ENCODE peak calls at places on chromosomes 7 and 10, in ten cellular contexts. X, F, L, U, B, W, A, V, O and M are unnamed samples.

GRCh38 chr10:61633665-61634064 is 29.1 kb upstream of the CABCOCO1 start:
- DNase-seq in F (peak), L (no peak), U (peak), O (no peak), V (no peak), X (peak), W (peak), B (peak), A (peak), M (no peak)

GRCh38 chr10:106336874-106337273 is 827.6 kb downstream of the SORCS1 start:
- DNase-seq in U (no peak), A (no peak), X (no peak), O (no peak), B (no peak), W (no peak), L (no peak), V (no peak), F (no peak), M (no peak)

GRCh38 chr10:119284679-119285096 is 77.3 kb downstream of the GRK5 start:
- DNase-seq in W (no peak), O (no peak), L (no peak), V (no peak), U (no peak), B (no peak), X (no peak), F (no peak), A (no peak), M (no peak)

GRCh38 chr10:46028584-46029570 is 1.5 kb downstream of the NCOA4 start:
- DNase-seq in X (peak), L (no peak), A (peak), B (peak), V (peak), U (peak), F (peak), O (no peak), W (peak), M (no peak)

GRCh38 chr7:26308551-26308950 is 16.9 kb downstream of the SNX10 start:
- DNase-seq in B (no peak), F (no peak), A (no peak), W (no peak), X (no peak), U (no peak), V (no peak), O (no peak), L (no peak), M (no peak)

GRCh38 chr7:124722292-124722691 is 43.3 kb downstream of the GPR37 start:
- DNase-seq in W (peak), A (peak), X (peak), F (peak), L (no peak), V (no peak), U (peak), B (peak), O (no peak), M (no peak)

GRCh38 chr7:28613262-28613661 is 200.9 kb downstream of the CREB5 start:
- DNase-seq in U (no peak), A (no peak), O (no peak), V (no peak), W (no peak), B (peak), L (no peak), F (no peak), X (no peak), M (no peak)

GRCh38 chr7:143284591-143285453 is at the start of gene TMEM139:
- DNase-seq in U (no peak), B (peak), F (no peak), V (no peak), W (no peak), O (peak), L (peak), X (no peak), A (no peak), M (no peak)

GRCh38 chr7:139079861-139080260 is 29.7 kb downstream of the ZC3HAV1 start:
- DNase-seq in X (no peak), A (no peak), F (no peak), L (peak), O (no peak), V (no peak), U (no peak), W (no peak), B (no peak), M (no peak)

GRCh38 chr10:80538481-80539185 is 931 bp downstream of the SH2D4B start:
- DNase-seq in O (no peak), W (no peak), B (no peak), X (no peak), A (no peak), L (no peak), F (no peak), U (no peak), V (no peak), M (no peak)

GRCh38 chr7:132464740-132465139 is 111.5 kb downstream of the PLXNA4 start:
- DNase-seq in B (peak), U (peak), F (peak), A (peak), O (no peak), L (no peak), V (no peak), W (peak), X (peak), M (no peak)

GRCh38 chr7:75054744-75055527 is 18.7 kb downstream of the RCC1L start:
- DNase-seq in B (no peak), A (peak), W (peak), U (peak), X (peak), O (no peak), V (no peak), L (no peak), F (peak), M (peak)

GRCh38 chr7:28529755-28530154 is 117.4 kb downstream of the CREB5 start:
- DNase-seq in W (no peak), B (no peak), V (no peak), F (no peak), O (no peak), L (no peak), X (no peak), U (no peak), A (no peak), M (no peak)

GRCh38 chr7:99679400-99680191 is at the start of gene CYP3A5:
- DNase-seq in O (no peak), X (peak), W (peak), A (peak), B (peak), V (no peak), F (no peak), L (no peak), U (no peak), M (no peak)

GRCh38 chr10:104267721-104268690 is 978 bp upstream of the GSTO2 start:
- DNase-seq in F (no peak), W (no peak), A (peak), L (no peak), V (no peak), B (peak), U (no peak), O (no peak), X (peak), M (no peak)

GRCh38 chr7:147279951-147280350 is 1163.3 kb downstream of the CNTNAP2 start:
- DNase-seq in V (no peak), X (no peak), F (no peak), W (no peak), A (no peak), L (no peak), B (no peak), U (no peak), O (no peak), M (no peak)

GRCh38 chr7:6273380-6273837 is 985 bp upstream of the CYTH3 start:
- DNase-seq in A (no peak), O (no peak), L (no peak), B (no peak), V (no peak), U (no peak), F (no peak), X (no peak), W (no peak), M (no peak)

DNA sequence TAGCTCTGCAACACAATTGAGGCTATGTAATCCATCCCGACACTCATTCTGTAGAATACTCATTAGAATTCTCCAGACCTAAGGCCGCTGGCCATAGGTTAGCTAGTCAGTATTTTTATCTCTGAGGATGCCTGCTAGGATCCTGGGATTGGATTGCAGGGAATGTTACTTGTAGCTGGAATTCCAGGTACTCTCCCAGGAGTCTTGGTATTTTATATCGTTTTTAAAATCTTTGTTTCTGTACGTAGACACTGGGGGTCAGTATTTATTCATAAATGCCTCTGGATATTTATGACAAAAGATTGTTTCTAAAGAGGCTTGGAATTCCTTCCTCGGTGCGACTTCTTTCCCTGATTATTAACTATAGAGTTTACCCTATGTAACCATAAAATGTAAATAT is 40.1 kb downstream of the BPGM start:
- DNase-seq in V (no peak), L (no peak), A (peak), X (peak), O (no peak), B (peak), F (peak), U (peak), W (peak), M (no peak)
- TF ChIP-seq CTCF in V (no peak), L (no peak), A (peak), X (peak), O (no peak), B (no peak), F (no peak), U (peak), W (peak), M (no peak)

DNA sequence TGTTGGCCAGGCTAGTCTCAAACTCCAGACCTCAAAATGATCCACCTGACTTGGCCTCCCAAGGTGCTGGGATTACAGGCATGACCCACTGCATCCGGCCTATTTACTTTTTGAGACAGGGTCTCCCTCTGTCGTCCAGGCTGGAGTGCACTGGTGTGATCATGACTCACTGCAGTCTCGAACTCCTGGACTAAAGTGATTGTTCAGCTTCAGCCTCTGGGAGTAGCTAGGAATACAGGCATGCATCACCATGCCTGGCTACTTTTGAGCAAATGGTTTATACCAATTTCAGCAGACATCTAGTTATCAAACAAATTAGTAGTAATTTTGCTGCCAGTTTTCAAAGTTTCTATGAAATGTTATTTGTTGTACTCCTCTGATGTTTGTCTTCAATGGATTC is 2.2 kb upstream of the WAC start:
- DNase-seq in U (no peak), O (no peak), V (no peak), L (no peak), B (no peak), A (no peak), W (peak), X (peak), F (no peak), M (no peak)
- H3K4me3 ChIP-seq in U (no peak), O (no peak), V (no peak), L (peak), B (no peak), A (no peak), W (peak), X (no peak), F (no peak), M (no peak)

GRCh38 chr10:6203331-6204062 is 765 bp downstream of the PFKFB3 start:
- DNase-seq in B (no peak), W (peak), X (peak), O (no peak), L (peak), V (peak), A (peak), U (peak), F (peak), M (no peak)
- TF ChIP-seq CTCF in B (no peak), W (no peak), X (no peak), O (peak), L (peak), V (no peak), A (no peak), U (peak), F (peak), M (peak)

GRCh38 chr7:43647314-43647691 is 64.4 kb downstream of the STK17A start:
- DNase-seq in X (peak), F (peak), A (peak), B (no peak), U (peak), L (peak), W (peak), V (no peak), O (no peak), M (peak)
- H3K4me3 ChIP-seq in X (peak), F (peak), A (peak), B (no peak), U (no peak), L (no peak), W (peak), V (peak), O (peak), M (peak)

GRCh38 chr10:103193107-103193819 is at the start of gene NT5C2:
- DNase-seq in F (peak), L (peak), X (peak), O (peak), B (peak), A (peak), U (peak), V (peak), W (peak), M (no peak)

GRCh38 chr10:103192089-103192450 is 1.0 kb downstream of the NT5C2 start:
- DNase-seq in A (peak), L (no peak), V (no peak), W (no peak), B (peak), O (no peak), U (no peak), X (peak), F (no peak), M (no peak)

GRCh38 chr10:103188853-103189252 is 4.2 kb downstream of the NT5C2 start:
- DNase-seq in A (peak), X (peak), L (no peak), W (peak), B (no peak), F (no peak), U (peak), V (no peak), O (no peak), M (no peak)

GRCh38 chr10:103193820-103194529 is 903 bp upstream of the NT5C2 start:
- DNase-seq in O (no peak), L (peak), A (peak), V (no peak), F (no peak), B (peak), W (peak), U (peak), X (peak), M (no peak)

GRCh38 chr10:103192451-103193106 is 493 bp downstream of the NT5C2 start:
- DNase-seq in X (peak), O (peak), L (peak), A (peak), W (peak), V (peak), B (peak), F (peak), U (peak), M (no peak)
- TF ChIP-seq CTCF in X (no peak), O (no peak), L (no peak), A (no peak), W (no peak), V (no peak), B (no peak), F (no peak), U (no peak), M (no peak)

GRCh38 chr7:55570218-55570873 is 2.0 kb downstream of the VOPP1 start:
- DNase-seq in B (no peak), X (peak), W (peak), A (no peak), V (no peak), U (no peak), O (no peak), F (peak), L (no peak), M (no peak)

GRCh38 chr7:55568613-55569268 is 3.6 kb downstream of the VOPP1 start:
- DNase-seq in U (peak), W (peak), X (no peak), L (no peak), B (no peak), V (no peak), A (peak), O (no peak), F (peak), M (no peak)

GRCh38 chr7:55569269-55569663 is 3.0 kb downstream of the VOPP1 start:
- DNase-seq in U (no peak), V (no peak), O (no peak), W (no peak), X (no peak), L (no peak), A (no peak), F (peak), B (no peak), M (no peak)

GRCh38 chr7:55570939-55571338 is 1.4 kb downstream of the VOPP1 start:
- DNase-seq in U (peak), B (peak), W (peak), F (peak), O (no peak), L (no peak), X (peak), A (peak), V (no peak), M (no peak)

DNA sequence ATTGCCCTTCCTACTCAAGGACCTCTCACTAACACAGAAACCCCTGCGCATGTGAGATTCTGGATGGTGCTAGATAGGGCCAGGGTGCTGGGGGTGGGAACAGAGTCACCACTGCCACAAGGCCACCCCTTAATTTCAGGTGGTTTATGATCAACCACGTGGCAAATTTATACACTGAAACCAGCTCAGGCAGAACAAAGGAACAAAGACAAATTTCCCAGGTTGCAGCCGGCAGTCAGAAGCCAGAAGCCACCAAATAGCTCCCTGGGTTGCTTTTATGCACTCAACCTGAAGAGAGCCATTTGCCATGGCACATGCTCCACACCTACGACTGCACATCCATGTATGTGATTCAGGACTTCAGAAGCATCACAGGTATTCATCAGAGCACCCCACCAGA is 2.5 kb downstream of the VOPP1 start:
- DNase-seq in B (no peak), U (no peak), W (no peak), L (no peak), A (no peak), V (no peak), X (no peak), F (no peak), O (no peak), M (no peak)
- H3K4me3 ChIP-seq in B (no peak), U (no peak), W (no peak), L (peak), A (no peak), V (peak), X (no peak), F (no peak), O (no peak), M (no peak)

GRCh38 chr7:1569833-1570632 is at the start of gene PSMG3:
- DNase-seq in V (peak), B (peak), X (peak), U (peak), W (peak), L (peak), F (peak), O (peak), A (peak), M (no peak)
- TF ChIP-seq CTCF in V (no peak), B (no peak), X (peak), U (peak), W (peak), L (peak), F (no peak), O (peak), A (peak), M (peak)

GRCh38 chr10:77875730-77876129 is 50.8 kb downstream of the DLG5 start:
- DNase-seq in A (no peak), W (no peak), O (no peak), X (no peak), F (no peak), U (no peak), B (no peak), L (no peak), V (no peak), M (no peak)
- H3K4me3 ChIP-seq in A (no peak), W (no peak), O (no peak), X (no peak), F (no peak), U (no peak), B (no peak), L (no peak), V (no peak), M (no peak)

GRCh38 chr10:64732372-64732715 is 1211.1 kb downstream of the REEP3 start:
- DNase-seq in O (no peak), F (no peak), A (no peak), X (no peak), B (no peak), V (no peak), W (no peak), L (no peak), U (no peak), M (no peak)

GRCh38 chr10:64738462-64738861 is 1217.3 kb downstream of the REEP3 start:
- DNase-seq in U (no peak), O (no peak), A (no peak), B (no peak), L (no peak), W (no peak), X (no peak), F (no peak), V (no peak), M (no peak)

GRCh38 chr10:64731016-64731415 is 1209.8 kb downstream of the REEP3 start:
- DNase-seq in W (no peak), U (no peak), O (no peak), L (no peak), X (no peak), F (no peak), A (no peak), V (no peak), B (peak), M (no peak)

GRCh38 chr10:64733980-64734379 is 1212.8 kb downstream of the REEP3 start:
- DNase-seq in B (peak), V (no peak), L (peak), O (no peak), W (no peak), U (peak), X (no peak), A (peak), F (peak), M (no peak)
- TF ChIP-seq CTCF in B (peak), V (no peak), L (peak), O (no peak), W (no peak), U (peak), X (no peak), A (no peak), F (peak), M (no peak)